ENCODE peak calls at places on chromosomes 12 and 14, in ten cellular contexts. V is stimulated activated CD4-positive, alpha-beta T cell treated with anti-CD3 and anti-CD28 coated beads, Interleukin-15, amount 100 ng/mL, for 48 hours; N is Right ventricle myocardium superior; S is MCF 10A; J is cerebellum; G is stimulated activated CD8-positive, alpha-beta memory T cell treated with anti-CD3 and anti-CD28 coated beads, Interleukin-2, amount 100 ng/mL, for 1 hour; O is body of pancreas; H is stimulated activated naive B cell treated with anti-CD40 and anti-IgM and Interleukin-4, amounts not matched to agents 10 μg/mL and 1 μg/mL and 100 μg/mL, for 72 hours; T is germinal center; K is GDM1. R is an unnamed sample.

GRCh38 chr14:68374682-68375081 is 418.2 kb downstream of the ZFP36L1 start:
- DNase-seq in H (no peak), K (no peak), G (no peak), T (no peak), V (no peak), S (no peak), J (no peak), O (peak), N (no peak), R (no peak)

GRCh38 chr14:24367506-24368214 is at the start of gene NFATC4:
- DNase-seq in N (peak), O (peak), S (peak), K (peak), V (no peak), J (peak), G (no peak), H (peak), T (peak), R (peak)

GRCh38 chr14:38931969-38932652 is 170.9 kb downstream of the SEC23A start:
- DNase-seq in K (no peak), O (no peak), N (no peak), G (no peak), T (no peak), V (no peak), H (no peak), J (no peak), S (no peak), R (no peak)

GRCh38 chr14:75428230-75429104 is 645 bp downstream of the JDP2 start:
- DNase-seq in N (peak), V (peak), H (peak), T (peak), K (no peak), J (peak), S (peak), O (peak), G (no peak), R (peak)

GRCh38 chr14:95146079-95146771 is 11.1 kb downstream of the DICER1 start:
- DNase-seq in O (peak), J (no peak), N (no peak), T (no peak), H (no peak), G (no peak), S (peak), V (no peak), K (no peak), R (peak)

GRCh38 chr12:109301643-109302176 is 7.4 kb downstream of the FOXN4 start:
- DNase-seq in K (no peak), O (no peak), J (no peak), S (no peak), H (no peak), N (no peak), T (no peak), G (no peak), V (no peak), R (no peak)

GRCh38 chr14:95597784-95598204 is 62.9 kb downstream of the GLRX5 start:
- DNase-seq in G (no peak), J (peak), O (peak), H (peak), T (peak), S (no peak), K (no peak), N (no peak), V (peak), R (no peak)

GRCh38 chr14:104770851-104771272 is 17.9 kb downstream of the SIVA1 start:
- DNase-seq in H (no peak), N (no peak), T (no peak), J (no peak), V (no peak), O (no peak), S (no peak), G (no peak), K (no peak), R (no peak)

GRCh38 chr12:85834378-85834777 is 1.8 kb downstream of the RASSF9 start:
- DNase-seq in N (no peak), G (no peak), H (no peak), S (peak), O (no peak), J (no peak), V (no peak), T (no peak), K (no peak), R (no peak)